ENCODE peak calls at places on chromosomes 13 and 19, in four cellular contexts. One of them, this sample, is unnamed.

GRCh38 chr19:20233105-20233504 is 66.1 kb downstream of the ZNF486 start:
- DNase-seq in AG04450: no peak
- DNase-seq in bronchial epithelial cell: no peak
- DNase-seq in keratinocyte: no peak
- DNase-seq in this sample: no peak

GRCh38 chr19:3591876-3592613 is 6.8 kb downstream of the GIPC3 start:
- DNase-seq in AG04450: no peak
- DNase-seq in bronchial epithelial cell: no peak
- DNase-seq in keratinocyte: no peak
- DNase-seq in this sample: no peak

GRCh38 chr19:36215276-36216171 is 618 bp downstream of the ZNF146 start:
- DNase-seq in AG04450: no peak
- DNase-seq in bronchial epithelial cell: peak; percentile 17
- DNase-seq in keratinocyte: no peak
- DNase-seq in this sample: no peak

GRCh38 chr13:110920038-110920437 is 5.2 kb upstream of the ANKRD10 start:
- DNase-seq in AG04450: no peak
- DNase-seq in bronchial epithelial cell: no peak
- DNase-seq in keratinocyte: no peak
- DNase-seq in this sample: no peak

GRCh38 chr19:8046569-8047165 is 5.9 kb upstream of the CCL25 start:
- DNase-seq in AG04450: no peak
- DNase-seq in bronchial epithelial cell: no peak
- DNase-seq in keratinocyte: no peak
- DNase-seq in this sample: no peak

GRCh38 chr13:74110053-74110452 is 24.2 kb downstream of the KLF12 start:
- DNase-seq in AG04450: no peak
- DNase-seq in bronchial epithelial cell: no peak
- DNase-seq in keratinocyte: no peak
- DNase-seq in this sample: no peak

GRCh38 chr19:33654840-33655508 is 33.2 kb downstream of the CHST8 start:
- DNase-seq in AG04450: no peak
- DNase-seq in bronchial epithelial cell: no peak
- DNase-seq in keratinocyte: no peak
- DNase-seq in this sample: no peak

GRCh38 chr13:54640719-54641118 is 1612.1 kb downstream of the OLFM4 start:
- DNase-seq in AG04450: no peak
- DNase-seq in bronchial epithelial cell: no peak
- DNase-seq in keratinocyte: no peak
- DNase-seq in this sample: no peak

GRCh38 chr13:66367356-66367755 is 862.8 kb downstream of the PCDH9 start:
- DNase-seq in AG04450: peak; percentile 3
- DNase-seq in bronchial epithelial cell: no peak
- DNase-seq in keratinocyte: no peak
- DNase-seq in this sample: no peak

GRCh38 chr13:43865892-43866291 is 13.6 kb downstream of the CCDC122 start:
- DNase-seq in AG04450: peak; percentile 39
- DNase-seq in bronchial epithelial cell: peak; percentile 89
- DNase-seq in keratinocyte: peak; percentile 53
- DNase-seq in this sample: no peak

GRCh38 chr13:110232756-110233155 is 74.2 kb downstream of the COL4A1 start:
- DNase-seq in AG04450: no peak
- DNase-seq in bronchial epithelial cell: no peak
- DNase-seq in keratinocyte: no peak
- DNase-seq in this sample: no peak

DNA sequence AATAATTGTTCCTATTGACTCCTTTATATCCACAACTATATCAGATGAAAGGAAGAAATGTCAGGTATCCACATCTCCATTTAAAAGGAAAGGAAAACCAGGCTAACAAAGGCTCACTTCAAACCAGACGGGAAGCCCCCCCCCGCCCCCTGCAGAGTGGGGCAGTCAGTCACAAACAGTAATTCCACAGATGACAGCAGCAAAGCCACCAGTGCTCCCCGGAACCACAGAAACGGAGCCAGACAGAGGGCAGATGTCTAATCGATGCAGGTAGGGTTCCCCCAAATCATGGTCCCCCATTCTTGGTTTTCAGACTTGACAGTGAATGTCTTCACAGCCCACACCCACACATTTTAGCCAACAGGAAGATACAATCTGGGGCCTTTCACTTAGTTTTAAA is 100.8 kb downstream of the STK24 start:
- DNase-seq in AG04450: no peak
- DNase-seq in bronchial epithelial cell: no peak
- DNase-seq in keratinocyte: no peak
- DNase-seq in this sample: no peak
- H3K4me3 ChIP-seq in AG04450: no peak overlapping the region
- H3K4me3 ChIP-seq in bronchial epithelial cell: no peak overlapping the region
- H3K4me3 ChIP-seq in keratinocyte: no peak overlapping the region
- H3K4me3 ChIP-seq in this sample: no peak overlapping the region

GRCh38 chr13:30409911-30410704 is 12.2 kb upstream of the UBE2L5 start:
- DNase-seq in AG04450: no peak
- DNase-seq in bronchial epithelial cell: peak; percentile 67
- DNase-seq in keratinocyte: no peak
- DNase-seq in this sample: no peak
- TF ChIP-seq CTCF in AG04450: no peak
- TF ChIP-seq CTCF in bronchial epithelial cell: no peak
- TF ChIP-seq CTCF in keratinocyte: no peak
- TF ChIP-seq CTCF in this sample: no peak

DNA sequence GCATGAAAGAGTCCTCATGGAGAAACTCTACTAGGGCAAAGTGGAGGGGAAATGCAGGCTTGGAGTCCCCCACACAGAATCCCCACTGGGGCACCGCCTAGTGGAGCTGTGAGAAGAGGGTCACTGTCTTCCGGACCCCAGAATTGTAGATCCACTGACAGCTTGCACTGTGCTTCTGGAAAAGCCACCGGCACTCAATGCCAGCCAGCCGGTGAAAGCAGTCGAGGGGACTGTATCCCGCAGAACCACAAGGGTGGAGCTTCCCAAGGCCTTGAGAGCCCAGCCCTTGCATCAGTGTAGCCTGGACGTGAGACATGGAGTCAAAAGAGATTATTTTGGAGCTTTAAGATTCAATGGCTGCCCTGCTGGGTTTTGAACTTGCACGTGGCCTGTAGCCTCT is 47.2 kb upstream of the FAM124A start:
- DNase-seq in AG04450: no peak
- DNase-seq in bronchial epithelial cell: no peak
- DNase-seq in keratinocyte: no peak
- DNase-seq in this sample: no peak
- H3K4me3 ChIP-seq in AG04450: no peak overlapping the region
- H3K4me3 ChIP-seq in bronchial epithelial cell: no peak overlapping the region
- H3K4me3 ChIP-seq in keratinocyte: no peak overlapping the region
- H3K4me3 ChIP-seq in this sample: no peak overlapping the region

GRCh38 chr19:45526143-45526542 is 18.9 kb downstream of the VASP start:
- DNase-seq in AG04450: no peak
- DNase-seq in bronchial epithelial cell: peak; percentile 64
- DNase-seq in keratinocyte: no peak
- DNase-seq in this sample: no peak
- TF ChIP-seq CTCF in AG04450: no peak
- TF ChIP-seq CTCF in bronchial epithelial cell: no peak
- TF ChIP-seq CTCF in keratinocyte: no peak
- TF ChIP-seq CTCF in this sample: no peak

DNA sequence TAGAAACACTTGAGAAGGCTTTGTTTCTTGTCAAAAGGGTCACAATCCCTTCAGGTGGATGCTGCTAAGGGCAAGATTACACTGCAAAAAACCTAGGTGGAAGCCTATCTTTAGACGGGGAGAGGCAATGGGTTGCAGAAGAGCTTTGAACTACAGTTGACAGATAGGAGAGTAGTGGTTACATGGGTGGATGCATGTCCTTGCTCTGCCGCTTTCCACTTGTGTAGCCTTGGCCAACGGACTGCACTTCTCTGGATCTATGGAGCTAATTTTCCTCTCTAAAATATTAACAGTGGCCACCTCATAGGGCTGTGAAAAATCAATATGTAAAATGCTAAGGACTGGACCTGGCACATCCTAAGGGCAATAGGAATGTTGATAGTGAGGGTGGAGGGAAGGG is 985 bp downstream of the BCKDHA start:
- DNase-seq in AG04450: no peak
- DNase-seq in bronchial epithelial cell: no peak
- DNase-seq in keratinocyte: no peak
- DNase-seq in this sample: no peak
- H3K4me3 ChIP-seq in AG04450: peak overlapping the region; percentile 90
- H3K4me3 ChIP-seq in bronchial epithelial cell: peak overlapping the region; percentile 88
- H3K4me3 ChIP-seq in keratinocyte: peak overlapping the region; percentile 82
- H3K4me3 ChIP-seq in this sample: peak overlapping the region; percentile 92

DNA sequence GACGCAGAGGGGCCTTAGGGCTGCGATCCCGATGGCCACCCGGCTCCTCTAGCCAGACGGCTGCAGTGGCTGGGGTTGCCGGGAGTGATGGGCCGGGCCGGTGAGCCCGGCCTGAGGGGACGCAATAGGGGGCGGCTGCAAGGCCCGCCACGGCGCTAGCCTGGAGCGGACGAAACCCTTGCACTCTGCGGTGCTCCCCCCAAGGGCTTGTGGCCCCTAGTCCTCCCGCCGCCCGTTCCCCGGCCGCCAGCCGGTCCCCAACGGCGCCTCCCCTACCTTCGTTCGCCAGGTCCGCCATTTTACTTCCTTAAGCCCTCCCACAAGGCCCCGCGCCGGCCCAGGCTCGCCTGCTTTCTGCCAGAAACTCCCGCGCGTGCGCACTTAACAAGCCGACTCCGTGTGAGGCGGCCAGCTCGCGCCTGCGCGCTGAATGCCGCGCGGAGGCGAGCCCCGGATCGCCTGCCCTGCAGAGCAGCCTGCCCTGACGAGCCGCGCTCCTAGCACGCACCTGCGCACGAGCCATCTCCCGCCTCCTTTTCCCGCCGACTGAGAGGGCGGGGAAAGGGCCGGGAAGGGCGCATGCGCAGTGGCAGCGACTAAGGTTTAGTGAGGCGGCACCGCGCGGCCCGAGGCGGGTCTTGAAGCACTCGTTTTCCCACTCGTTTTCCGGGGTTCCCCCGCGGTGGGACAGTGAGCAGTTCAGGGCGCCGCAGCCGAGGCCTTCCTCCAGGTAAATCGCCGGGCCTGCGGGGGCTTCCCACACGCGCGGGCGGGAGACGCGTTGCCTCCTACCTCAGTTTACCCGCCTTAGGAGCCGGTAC is at the start of gene RANBP3:
- DNase-seq in AG04450: peak; percentile 98
- DNase-seq in bronchial epithelial cell: peak; percentile 97
- DNase-seq in keratinocyte: peak; percentile 97
- DNase-seq in this sample: peak; percentile 91
- TF ChIP-seq CTCF in AG04450: no peak
- TF ChIP-seq CTCF in bronchial epithelial cell: no peak
- TF ChIP-seq CTCF in keratinocyte: no peak
- TF ChIP-seq CTCF in this sample: no peak

DNA sequence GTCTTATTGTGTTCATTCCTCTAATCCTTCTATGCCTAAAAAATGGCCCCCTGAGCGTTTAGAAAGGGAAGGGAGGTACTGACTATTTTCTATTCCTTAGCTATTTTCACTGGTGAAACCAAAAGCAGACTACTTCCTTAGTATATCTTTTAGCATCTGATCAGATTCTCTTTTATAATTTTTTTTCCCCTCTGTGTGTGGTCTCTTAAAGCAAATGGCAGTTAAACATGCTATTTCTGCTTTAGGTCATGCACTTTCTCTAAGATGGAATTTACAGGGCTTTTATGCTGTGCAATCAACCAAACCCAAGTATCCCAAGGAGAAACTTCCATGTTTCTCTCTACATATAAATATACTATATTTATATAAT is 10.0 kb upstream of the ITM2B start:
- DNase-seq in AG04450: no peak
- DNase-seq in bronchial epithelial cell: no peak
- DNase-seq in keratinocyte: no peak
- DNase-seq in this sample: no peak
- H3K4me3 ChIP-seq in AG04450: no peak overlapping the region
- H3K4me3 ChIP-seq in bronchial epithelial cell: no peak overlapping the region
- H3K4me3 ChIP-seq in keratinocyte: no peak overlapping the region
- H3K4me3 ChIP-seq in this sample: no peak overlapping the region

GRCh38 chr13:59318320-59318930 is 845.3 kb downstream of the DIAPH3 start:
- DNase-seq in AG04450: peak; percentile 16
- DNase-seq in bronchial epithelial cell: peak; percentile 43
- DNase-seq in keratinocyte: peak; percentile 0
- DNase-seq in this sample: no peak
- TF ChIP-seq CTCF in AG04450: peak; percentile 82
- TF ChIP-seq CTCF in bronchial epithelial cell: peak; percentile 68
- TF ChIP-seq CTCF in keratinocyte: peak; percentile 58
- TF ChIP-seq CTCF in this sample: peak; percentile 56